ENCODE peak calls at places on chromosomes 6 and 20, in nine cellular contexts. G is cardiac muscle cell, P is astrocyte of the spinal cord, U is heart right ventricle, D is psoas muscle, M is foreskin fibroblast, S is progenitor cell of endocrine pancreas, T is heart left ventricle, L is GM23338. H is an unnamed sample.

GRCh38 chr20:49729780-49730179 is 16.1 kb upstream of the B4GALT5 start:
- DNase-seq in G (peak), P (no peak), U (no peak), D (no peak), M (peak), S (no peak), T (no peak), L (no peak), H (no peak)

GRCh38 chr20:32004963-32005362 is 5.3 kb upstream of the CCM2L start:
- DNase-seq in G (peak), P (no peak), U (no peak), D (no peak), M (peak), S (no peak), T (no peak), L (peak), H (peak)

GRCh38 chr20:8424010-8424409 is 291.9 kb downstream of the PLCB1 start:
- DNase-seq in G (peak), P (peak), U (no peak), D (no peak), M (peak), S (no peak), T (no peak), L (no peak), H (no peak)

GRCh38 chr6:110858562-110859214 is 15.9 kb upstream of the AMD1 start:
- DNase-seq in G (no peak), P (no peak), U (no peak), D (no peak), M (no peak), S (no peak), T (no peak), L (no peak), H (no peak)

GRCh38 chr6:128095362-128095761 is 194.5 kb upstream of the THEMIS start:
- DNase-seq in G (no peak), P (no peak), U (no peak), D (no peak), M (no peak), S (no peak), T (no peak), L (no peak), H (no peak)

GRCh38 chr6:105318660-105319059 is 84.2 kb downstream of the PREP start:
- DNase-seq in G (peak), P (peak), U (no peak), D (no peak), M (peak), S (no peak), T (no peak), L (no peak), H (peak)

GRCh38 chr6:22079788-22080187 is 217.0 kb downstream of the PRL start:
- DNase-seq in G (peak), P (peak), U (no peak), D (no peak), M (peak), S (no peak), T (peak), L (no peak), H (peak)

GRCh38 chr6:24613361-24614047 is 32.5 kb downstream of the KIAA0319 start:
- DNase-seq in G (no peak), P (no peak), U (no peak), D (no peak), M (no peak), S (no peak), T (no peak), L (no peak), H (no peak)

GRCh38 chr6:46327769-46328168 is 157.0 kb upstream of the ENPP5 start:
- DNase-seq in G (no peak), P (no peak), U (no peak), D (no peak), M (no peak), S (no peak), T (no peak), L (no peak), H (no peak)

GRCh38 chr6:5751525-5752252 is 255.0 kb downstream of the NRN1 start:
- DNase-seq in G (peak), P (no peak), U (no peak), D (no peak), M (peak), S (no peak), T (no peak), L (no peak), H (no peak)

GRCh38 chr20:59861389-59861788 is 72.0 kb downstream of the SYCP2 start:
- DNase-seq in G (no peak), P (no peak), U (no peak), D (no peak), M (no peak), S (no peak), T (no peak), L (no peak), H (no peak)

GRCh38 chr6:62999796-63000195 is 211.5 kb upstream of the FKBP1C start:
- DNase-seq in G (no peak), P (no peak), U (no peak), D (no peak), M (no peak), S (no peak), T (no peak), L (no peak), H (no peak)

GRCh38 chr6:109715616-109716015 is 24.5 kb downstream of the FIG4 start:
- DNase-seq in G (peak), P (no peak), U (no peak), D (no peak), M (no peak), S (no peak), T (no peak), L (no peak), H (no peak)

GRCh38 chr20:46959081-46959692 is 64.5 kb downstream of the EYA2 start:
- DNase-seq in G (peak), P (peak), U (no peak), D (no peak), M (peak), S (no peak), T (no peak), L (no peak), H (peak)

GRCh38 chr20:42945194-42945593 is 244.5 kb downstream of the PTPRT start:
- DNase-seq in G (no peak), P (no peak), U (no peak), D (no peak), M (no peak), S (no peak), T (no peak), L (no peak), H (no peak)

GRCh38 chr6:44464527-44465310 is 77.2 kb downstream of the CDC5L start:
- DNase-seq in G (peak), P (no peak), U (no peak), D (no peak), M (peak), S (no peak), T (no peak), L (peak), H (no peak)

GRCh38 chr20:37490670-37491350 is 30.2 kb upstream of the NNAT start:
- DNase-seq in G (no peak), P (no peak), U (no peak), D (no peak), M (no peak), S (no peak), T (no peak), L (no peak), H (no peak)

GRCh38 chr6:11727995-11728961 is 50.3 kb downstream of the ADTRP start:
- DNase-seq in G (no peak), P (no peak), U (no peak), D (no peak), M (no peak), S (no peak), T (no peak), L (no peak), H (no peak)

GRCh38 chr6:81843302-81843701 is 90.8 kb upstream of the TENT5A start:
- DNase-seq in G (no peak), P (no peak), U (no peak), D (no peak), M (no peak), S (no peak), T (no peak), L (no peak), H (no peak)

GRCh38 chr6:158042245-158042798 is 60.7 kb downstream of the SYNJ2 start:
- DNase-seq in G (peak), P (peak), U (no peak), D (peak), M (peak), S (no peak), T (peak), L (no peak), H (peak)

GRCh38 chr6:37140145-37140544 is 29.8 kb upstream of the PIM1 start:
- DNase-seq in G (no peak), P (no peak), U (no peak), D (no peak), M (no peak), S (no peak), T (no peak), L (peak), H (no peak)

GRCh38 chr6:108452725-108453195 is 108.0 kb upstream of the FOXO3 start:
- DNase-seq in G (peak), P (peak), U (peak), D (no peak), M (peak), S (no peak), T (no peak), L (peak), H (no peak)

DNA sequence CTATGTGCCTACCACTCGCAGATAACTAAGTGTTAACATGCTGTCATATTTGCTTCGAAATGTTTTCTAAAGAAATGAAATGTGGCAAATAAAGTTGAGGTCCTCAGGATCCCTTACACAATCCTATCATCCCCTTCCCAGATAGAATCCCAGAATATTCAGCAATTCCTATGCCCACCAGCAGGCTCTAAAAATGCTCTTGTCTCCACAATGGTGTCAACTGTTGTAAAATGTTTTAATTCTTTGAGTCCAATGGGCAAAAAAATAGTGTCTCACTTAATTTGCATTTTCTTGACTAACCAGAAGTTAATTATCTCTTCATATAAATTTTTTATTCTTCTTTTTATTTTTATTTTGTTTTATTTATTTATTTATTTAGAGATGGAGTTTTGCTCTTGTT is 103.9 kb upstream of the MAP7 start:
- DNase-seq in G (no peak), P (no peak), U (no peak), D (no peak), M (no peak), S (no peak), T (no peak), L (peak), H (no peak)
- TF ChIP-seq CTCF in G (peak), P (no peak), U (no peak), D (no peak), M (no peak), S (peak), T (no peak), L (no peak), H (no peak)

DNA sequence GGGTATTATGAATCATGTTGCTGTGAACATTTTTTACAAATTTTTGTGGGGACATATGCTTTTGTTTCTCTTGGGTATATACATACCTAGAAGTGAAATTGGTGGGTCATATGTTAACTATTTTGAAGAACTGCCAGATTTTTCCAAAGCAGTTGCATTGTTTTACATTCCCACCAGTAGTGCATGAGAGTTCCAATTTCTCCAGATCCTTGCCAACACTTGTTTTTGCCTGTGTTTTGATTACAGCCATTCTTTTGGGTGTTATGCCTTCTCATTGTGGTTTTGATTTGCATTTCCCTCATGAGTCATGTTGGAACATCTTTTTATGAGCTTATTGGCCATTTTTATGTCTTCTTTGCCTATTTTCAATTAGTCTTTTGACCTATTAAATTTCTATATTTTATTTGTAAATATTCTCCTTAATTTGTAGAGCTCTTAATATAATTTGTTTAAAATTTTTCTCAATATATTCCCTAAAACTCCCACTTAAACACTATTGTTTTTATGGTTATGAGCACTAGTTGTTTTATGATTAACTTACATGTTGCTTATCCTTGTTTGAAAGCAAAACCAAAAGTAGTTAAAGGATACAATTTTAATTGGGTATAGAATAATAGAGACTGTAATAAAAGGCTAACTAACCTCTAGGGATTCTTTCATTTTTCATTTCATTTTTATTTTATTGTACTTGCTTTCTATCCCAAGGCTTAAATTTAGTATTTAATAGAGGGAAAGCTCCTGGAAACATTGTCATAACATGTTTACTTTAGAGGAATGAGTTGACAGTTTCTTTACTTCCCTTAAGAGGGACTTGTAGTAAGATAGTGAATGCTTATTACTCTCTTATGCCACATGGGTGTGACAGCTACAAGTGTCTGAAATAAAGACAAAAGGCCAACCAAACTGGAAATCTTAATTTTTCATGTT is 5.5 kb downstream of the UBR2 start:
- DNase-seq in G (peak), P (peak), U (no peak), D (no peak), M (peak), S (no peak), T (no peak), L (no peak), H (peak)
- TF ChIP-seq CTCF in G (peak), P (no peak), U (no peak), D (no peak), M (peak), S (no peak), T (no peak), L (no peak), H (no peak)

DNA sequence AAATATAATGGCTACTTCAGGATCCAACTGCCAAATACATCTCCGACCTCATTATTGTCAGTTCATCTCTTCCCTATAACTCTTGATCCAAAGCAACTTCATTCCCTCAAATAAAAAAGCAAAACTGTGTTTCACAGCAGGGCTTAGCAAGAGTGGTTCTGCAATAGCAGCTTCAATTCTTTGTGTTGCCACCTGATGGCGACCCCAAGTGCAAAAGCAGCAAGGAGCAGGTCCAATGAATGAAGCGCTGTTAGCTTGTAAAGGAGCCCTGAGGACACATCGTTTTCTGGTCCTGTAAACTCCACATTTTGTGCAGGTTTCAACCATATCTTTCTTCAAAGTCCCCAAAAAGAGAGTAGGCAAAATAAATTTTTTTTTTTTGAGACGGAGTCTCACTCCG is 19.6 kb downstream of the RTN4IP1 start:
- DNase-seq in G (peak), P (peak), U (no peak), D (no peak), M (peak), S (no peak), T (no peak), L (peak), H (peak)
- TF ChIP-seq CTCF in G (peak), P (peak), U (no peak), D (peak), M (peak), S (peak), T (no peak), L (peak), H (peak)

GRCh38 chr6:30219244-30219643 is 6.0 kb upstream of the TRIM26 start:
- DNase-seq in G (peak), P (peak), U (peak), D (no peak), M (peak), S (no peak), T (no peak), L (peak), H (peak)
- TF ChIP-seq CTCF in G (peak), P (peak), U (peak), D (peak), M (peak), S (peak), T (peak), L (peak), H (peak)

DNA sequence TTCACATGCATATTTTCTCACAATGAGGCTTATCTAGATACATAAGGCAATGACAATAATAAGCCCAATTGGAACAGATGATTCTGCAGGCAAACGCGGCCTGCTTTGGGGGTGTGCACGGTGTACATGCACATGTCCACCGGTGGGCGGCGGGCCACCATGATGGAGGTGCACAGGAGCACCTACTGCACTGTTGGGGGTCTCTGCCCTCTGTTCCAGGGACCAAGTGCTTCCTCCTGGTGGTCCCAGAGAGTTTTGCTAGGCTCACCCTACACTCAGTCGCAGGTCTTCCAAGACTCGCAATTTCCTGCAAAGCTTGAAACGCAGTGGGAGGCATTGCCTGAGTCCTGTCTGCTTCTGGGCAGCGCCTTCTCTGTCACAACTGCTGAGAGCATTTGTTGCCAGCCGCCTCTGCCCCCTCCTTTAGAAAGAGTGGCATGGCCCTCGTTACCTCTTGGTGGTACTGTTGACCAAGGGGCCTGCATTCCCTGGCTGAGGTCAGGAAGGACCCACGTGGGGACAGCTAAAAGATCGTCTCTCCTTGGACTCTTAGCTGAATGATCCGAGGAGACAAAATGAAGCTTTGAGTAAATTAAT is 135.3 kb downstream of the ERMARD start:
- DNase-seq in G (no peak), P (no peak), U (no peak), D (no peak), M (no peak), S (no peak), T (no peak), L (no peak), H (no peak)
- TF ChIP-seq CTCF in G (no peak), P (no peak), U (no peak), D (no peak), M (no peak), S (no peak), T (no peak), L (no peak), H (no peak)

GRCh38 chr6:148893481-148893880 is 146.7 kb downstream of the UST start:
- DNase-seq in G (no peak), P (no peak), U (no peak), D (no peak), M (no peak), S (no peak), T (no peak), L (no peak), H (no peak)
- TF ChIP-seq CTCF in G (no peak), P (no peak), U (no peak), D (no peak), M (no peak), S (no peak), T (no peak), L (no peak), H (no peak)

GRCh38 chr20:4967752-4968477 is 33.4 kb downstream of the SLC23A2 start:
- DNase-seq in G (no peak), P (no peak), U (no peak), D (no peak), M (no peak), S (no peak), T (no peak), L (no peak), H (no peak)

GRCh38 chr20:4972506-4973251 is 28.6 kb downstream of the SLC23A2 start:
- DNase-seq in G (no peak), P (no peak), U (no peak), D (no peak), M (no peak), S (no peak), T (no peak), L (no peak), H (no peak)

GRCh38 chr20:4978050-4978918 is 23.0 kb downstream of the SLC23A2 start:
- DNase-seq in G (peak), P (no peak), U (no peak), D (no peak), M (no peak), S (no peak), T (no peak), L (peak), H (no peak)

GRCh38 chr20:4971064-4971463 is 30.2 kb downstream of the SLC23A2 start:
- DNase-seq in G (no peak), P (no peak), U (no peak), D (no peak), M (no peak), S (no peak), T (no peak), L (no peak), H (no peak)

GRCh38 chr20:4973330-4974097 is 27.8 kb downstream of the SLC23A2 start:
- DNase-seq in G (peak), P (peak), U (peak), D (peak), M (peak), S (no peak), T (no peak), L (no peak), H (no peak)
- TF ChIP-seq CTCF in G (no peak), P (no peak), U (no peak), D (no peak), M (no peak), S (no peak), T (no peak), L (no peak), H (no peak)

GRCh38 chr6:3162565-3163247 is 5.4 kb upstream of the TUBB2A start:
- DNase-seq in G (peak), P (peak), U (peak), D (peak), M (peak), S (peak), T (peak), L (peak), H (no peak)
- TF ChIP-seq CTCF in G (no peak), P (peak), U (no peak), D (no peak), M (peak), S (peak), T (no peak), L (no peak), H (no peak)